ENCODE peak calls at places on chromosomes 2 and 18, in six cellular contexts. M, O, K, V, C and D are unnamed samples.

GRCh38 chr2:54845514-54845913 is 122.1 kb downstream of the EML6 start:
- DNase-seq in M (peak; percentile 65), O (no peak), K (no peak), V (peak; percentile 5), C (no peak), D (no peak)

GRCh38 chr2:64325477-64325851 is 128.5 kb upstream of the LGALSL start:
- DNase-seq in M (no peak), O (no peak), K (no peak), V (no peak), C (no peak), D (no peak)

GRCh38 chr2:180337136-180337535 is 330.0 kb upstream of the CWC22 start:
- DNase-seq in M (no peak), O (no peak), K (no peak), V (no peak), C (no peak), D (no peak)

GRCh38 chr2:60780741-60781140 is 24.7 kb downstream of the PAPOLG start:
- DNase-seq in M (no peak), O (no peak), K (no peak), V (no peak), C (no peak), D (no peak)

GRCh38 chr2:146964494-146964893 is 880.3 kb upstream of the ACVR2A start:
- DNase-seq in M (no peak), O (no peak), K (no peak), V (no peak), C (no peak), D (no peak)

GRCh38 chr2:118046628-118047210 is 32.8 kb upstream of the CCDC93 start:
- DNase-seq in M (peak; percentile 53), O (no peak), K (peak; percentile 42), V (no peak), C (peak; percentile 23), D (peak; percentile 48)

GRCh38 chr18:35386600-35387366 is 9.6 kb upstream of the ZNF396 start:
- DNase-seq in M (peak; percentile 82), O (peak; percentile 78), K (peak; percentile 70), V (no peak), C (peak; percentile 68), D (peak; percentile 59)

GRCh38 chr2:19810637-19811036 is 91.1 kb downstream of the TTC32 start:
- DNase-seq in M (peak; percentile 48), O (no peak), K (no peak), V (no peak), C (no peak), D (no peak)

GRCh38 chr18:53991202-53991601 is 233.3 kb downstream of the MBD2 start:
- DNase-seq in M (no peak), O (no peak), K (peak; percentile 33), V (no peak), C (no peak), D (peak; percentile 24)

GRCh38 chr18:75157851-75158250 is 51.1 kb downstream of the PTGR3 start:
- DNase-seq in M (no peak), O (no peak), K (no peak), V (no peak), C (no peak), D (no peak)

GRCh38 chr2:239727182-239727775 is 297.9 kb downstream of the NDUFA10 start:
- DNase-seq in M (no peak), O (no peak), K (no peak), V (no peak), C (no peak), D (no peak)

GRCh38 chr2:72887032-72887835 is at the start of gene SPR:
- DNase-seq in M (peak; percentile 40), O (peak; percentile 88), K (peak; percentile 68), V (no peak), C (peak; percentile 90), D (peak; percentile 84)

GRCh38 chr2:16008331-16008850 is 68.0 kb downstream of the MYCN start:
- DNase-seq in M (no peak), O (no peak), K (no peak), V (no peak), C (no peak), D (no peak)

GRCh38 chr2:202064206-202064880 is 8.7 kb upstream of the KIAA2012 start:
- DNase-seq in M (peak; percentile 94), O (no peak), K (no peak), V (no peak), C (peak; percentile 27), D (peak; percentile 17)

GRCh38 chr2:208370881-208371633 is 35.5 kb upstream of the PTH2R start:
- DNase-seq in M (peak; percentile 27), O (peak; percentile 20), K (no peak), V (no peak), C (no peak), D (no peak)

GRCh38 chr2:10320575-10320931 is 17.8 kb downstream of the HPCAL1 start:
- DNase-seq in M (no peak), O (no peak), K (no peak), V (no peak), C (no peak), D (no peak)

GRCh38 chr2:105781274-105781673 is 36.6 kb downstream of the NCK2 start:
- DNase-seq in M (no peak), O (no peak), K (no peak), V (no peak), C (no peak), D (no peak)

GRCh38 chr2:101089419-101089818 is 61.8 kb downstream of the TBC1D8 start:
- DNase-seq in M (no peak), O (no peak), K (no peak), V (peak; percentile 66), C (no peak), D (no peak)

GRCh38 chr18:46497129-46497528 is 159.9 kb downstream of the LOXHD1 start:
- DNase-seq in M (no peak), O (peak; percentile 24), K (peak; percentile 10), V (no peak), C (no peak), D (no peak)

GRCh38 chr18:8816233-8816632 is 110.9 kb downstream of the MTCL1 start:
- DNase-seq in M (no peak), O (no peak), K (no peak), V (no peak), C (no peak), D (no peak)

DNA sequence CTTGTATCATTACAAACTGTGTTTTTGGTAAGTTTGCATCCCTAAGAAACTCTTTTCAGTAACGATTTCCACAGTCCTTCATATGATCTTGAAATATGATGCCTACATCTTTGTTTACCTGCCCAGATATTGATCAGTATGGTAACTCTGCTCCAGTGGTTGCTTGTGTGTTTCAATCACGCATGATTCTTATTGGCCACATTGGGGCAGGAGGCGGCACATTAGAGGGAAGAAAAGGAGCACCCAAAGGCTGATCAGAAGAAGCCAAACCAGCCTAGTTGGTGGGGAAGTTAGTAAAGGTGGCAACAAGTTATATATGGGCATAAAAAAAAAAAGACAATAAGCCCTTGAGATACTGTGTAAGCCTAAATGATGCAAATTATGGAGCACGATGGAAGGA is 158.9 kb downstream of the RHBDD1 start:
- DNase-seq in M (no peak), O (no peak), K (peak; percentile 23), V (no peak), C (no peak), D (peak; percentile 11)
- TF ChIP-seq SMC3 in M (no peak), O (no peak), K (no peak), V (no peak), C (no peak), D (no peak)

GRCh38 chr2:168687314-168687713 is 115.1 kb upstream of the NOSTRIN start:
- DNase-seq in M (peak; percentile 2), O (no peak), K (no peak), V (no peak), C (no peak), D (peak; percentile 18)
- TF ChIP-seq SMC3 in M (peak; percentile 25), O (no peak), K (no peak), V (peak; percentile 67), C (peak; percentile 56), D (peak; percentile 59)

DNA sequence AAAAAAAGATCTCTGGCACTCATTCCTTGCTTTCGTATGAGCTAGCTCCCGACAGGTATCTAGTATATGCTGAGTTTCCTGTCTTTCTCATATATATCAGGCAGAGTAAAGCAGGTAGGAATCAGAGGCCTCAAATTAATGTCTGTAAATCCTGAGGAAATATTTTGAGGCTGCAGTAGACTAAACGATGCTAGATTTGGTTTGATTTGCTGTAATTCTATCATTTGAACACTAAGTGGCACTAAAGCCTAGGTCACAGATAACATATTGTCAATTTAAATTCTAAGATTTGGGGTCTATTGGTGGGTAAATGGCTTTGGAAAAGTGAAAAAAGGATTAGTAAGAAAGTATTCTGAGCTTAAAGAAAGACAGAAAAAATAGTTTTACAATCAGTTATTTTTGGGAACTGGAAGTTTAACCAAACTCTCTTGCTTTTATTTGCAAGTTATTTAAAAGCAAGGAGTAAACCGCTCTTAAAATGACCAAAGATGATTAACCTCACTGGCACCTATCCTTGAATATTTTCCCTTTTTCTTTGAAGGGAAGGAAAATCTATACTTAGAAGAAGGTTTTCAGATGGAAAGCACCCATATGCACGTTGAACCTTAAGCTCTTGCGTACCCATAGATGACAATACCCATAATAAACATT is 37.6 kb upstream of the SLC4A10 start:
- DNase-seq in M (peak; percentile 25), O (peak; percentile 18), K (peak; percentile 22), V (no peak), C (peak; percentile 27), D (peak; percentile 18)
- TF ChIP-seq SMC3 in M (peak; percentile 59), O (peak; percentile 44), K (peak; percentile 65), V (peak; percentile 72), C (peak; percentile 61), D (peak; percentile 66)

DNA sequence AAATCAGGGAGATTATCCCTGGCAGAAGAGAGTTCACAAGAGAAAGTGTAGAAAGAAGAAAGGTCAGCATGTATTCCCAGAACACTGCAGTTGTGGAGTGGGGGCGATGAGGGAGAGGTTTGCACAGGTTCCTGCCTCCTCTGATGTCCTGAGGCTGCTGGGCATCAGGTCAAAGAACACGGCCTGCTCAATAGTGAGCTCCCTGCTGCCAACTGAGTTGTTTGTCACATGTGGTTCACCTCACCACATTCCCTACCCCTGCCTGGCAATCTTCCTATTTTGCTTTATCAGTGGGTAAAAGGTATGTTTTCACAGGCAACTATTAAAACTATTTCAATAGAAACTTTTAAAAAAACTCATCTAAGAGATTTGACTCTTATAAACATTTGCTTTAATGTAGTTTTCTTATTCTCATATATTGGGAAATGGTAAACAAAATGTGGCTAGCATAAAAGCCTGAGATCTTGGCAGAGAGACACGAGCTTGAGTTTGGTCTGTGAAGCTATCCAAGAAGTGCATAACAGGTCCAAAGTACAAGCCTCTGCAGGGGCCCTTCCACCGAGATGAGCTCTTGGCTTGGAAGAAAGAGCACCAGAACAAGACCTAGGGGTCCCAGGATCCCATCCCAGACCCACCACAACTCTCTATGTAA is 123.9 kb upstream of the SRD5A2 start:
- DNase-seq in M (no peak), O (no peak), K (no peak), V (no peak), C (no peak), D (peak; percentile 29)
- TF ChIP-seq SMC3 in M (no peak), O (no peak), K (no peak), V (no peak), C (no peak), D (no peak)

GRCh38 chr2:191866675-191867506 is 20.0 kb upstream of the CAVIN2 start:
- DNase-seq in M (peak; percentile 93), O (peak; percentile 17), K (peak; percentile 100), V (no peak), C (no peak), D (peak; percentile 59)
- TF ChIP-seq SMC3 in M (no peak), O (no peak), K (peak; percentile 34), V (no peak), C (no peak), D (peak; percentile 32)

DNA sequence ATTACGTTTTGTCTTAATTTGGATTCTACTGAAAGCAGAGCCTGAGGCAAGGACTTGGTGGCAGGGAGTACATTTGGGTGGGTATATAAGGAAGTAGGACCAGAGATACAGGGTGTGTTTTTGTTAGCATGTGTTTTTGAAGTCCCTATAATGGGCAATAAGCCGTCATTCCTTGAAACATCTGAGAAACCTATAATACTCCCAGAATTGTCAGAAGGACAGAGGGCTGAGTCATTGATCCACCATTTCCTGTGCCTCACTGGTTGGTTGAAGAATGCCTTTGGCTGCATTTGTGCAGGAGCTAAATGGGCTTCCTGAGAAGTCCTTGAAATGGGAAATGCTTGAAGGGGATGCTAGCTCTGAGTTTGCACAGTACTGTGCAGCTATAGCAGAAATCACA is 281.8 kb upstream of the ZEB2 start:
- DNase-seq in M (peak; percentile 89), O (no peak), K (no peak), V (no peak), C (no peak), D (no peak)
- TF ChIP-seq SMC3 in M (peak; percentile 8), O (no peak), K (no peak), V (no peak), C (no peak), D (no peak)